ENCODE peak calls at places on chromosomes 13 and 19, in six cellular contexts. Y is tibial artery, I is H1, V is osteoblast, O is thoracic aorta, W is tibial nerve. U is an unnamed sample.

GRCh38 chr19:14149509-14149994 is 13.2 kb upstream of the ASF1B start:
- DNase-seq in Y (peak), I (no peak), V (peak), O (no peak), W (peak), U (no peak)

GRCh38 chr13:50916701-50917184 is 7.2 kb downstream of the RNASEH2B start:
- DNase-seq in Y (no peak), I (no peak), V (no peak), O (no peak), W (no peak), U (no peak)

GRCh38 chr13:38703255-38703654 is 16.4 kb downstream of the FREM2 start:
- DNase-seq in Y (no peak), I (no peak), V (no peak), O (no peak), W (no peak), U (no peak)

GRCh38 chr19:46350758-46351159 is 3.9 kb downstream of the PPP5C start:
- DNase-seq in Y (no peak), I (no peak), V (peak), O (no peak), W (peak), U (no peak)

GRCh38 chr13:81609335-81609734 is 1268.4 kb upstream of the SPRY2 start:
- DNase-seq in Y (no peak), I (no peak), V (no peak), O (no peak), W (no peak), U (no peak)

GRCh38 chr13:50386527-50387123 is 371.4 kb downstream of the KCNRG start:
- DNase-seq in Y (no peak), I (no peak), V (peak), O (no peak), W (peak), U (peak)

GRCh38 chr13:69761581-69761980 is 346.0 kb upstream of the ATXN8OS start:
- DNase-seq in Y (no peak), I (no peak), V (no peak), O (no peak), W (no peak), U (no peak)

GRCh38 chr19:56837492-56837891 is 3.0 kb downstream of the PEG3 start:
- DNase-seq in Y (peak), I (no peak), V (no peak), O (peak), W (peak), U (no peak)

GRCh38 chr13:32019612-32020233 is 11.9 kb upstream of the FRY start:
- DNase-seq in Y (no peak), I (no peak), V (peak), O (no peak), W (peak), U (peak)

GRCh38 chr19:34482380-34483250 is 1.1 kb downstream of the WTIP start:
- DNase-seq in Y (peak), I (no peak), V (peak), O (no peak), W (no peak), U (no peak)

GRCh38 chr13:48253849-48254248 is 20.8 kb downstream of the ITM2B start:
- DNase-seq in Y (no peak), I (no peak), V (no peak), O (no peak), W (no peak), U (no peak)

GRCh38 chr19:32674959-32675719 is at the start of gene ANKRD27:
- DNase-seq in Y (peak), I (peak), V (peak), O (peak), W (peak), U (peak)

GRCh38 chr13:24116103-24116502 is 44.4 kb upstream of the SPATA13 start:
- DNase-seq in Y (no peak), I (no peak), V (no peak), O (no peak), W (no peak), U (no peak)

GRCh38 chr19:46791944-46792343 is 3.5 kb upstream of the SLC1A5 start:
- DNase-seq in Y (no peak), I (no peak), V (peak), O (no peak), W (no peak), U (no peak)

GRCh38 chr19:40741527-40742390 is 8.5 kb downstream of the ACTMAP start:
- DNase-seq in Y (no peak), I (no peak), V (no peak), O (no peak), W (no peak), U (no peak)

DNA sequence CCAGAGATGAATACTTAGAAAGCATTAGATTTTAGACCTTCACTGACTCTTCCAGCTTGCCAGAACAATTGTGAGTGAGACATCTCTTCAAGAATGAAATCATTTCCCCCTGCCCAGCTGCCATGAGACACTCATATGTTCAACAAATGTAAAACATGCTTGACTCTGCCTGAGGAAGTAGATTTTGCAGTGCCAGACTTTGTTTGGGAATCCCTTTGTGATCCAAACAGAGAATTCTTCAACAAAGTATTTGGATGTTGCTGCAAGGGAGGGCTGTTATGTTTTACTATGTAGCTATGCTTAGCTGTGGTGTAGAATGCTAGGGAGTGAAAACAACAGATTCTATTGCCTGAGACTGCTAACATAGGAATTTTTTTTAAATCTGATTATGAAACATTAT is 416.4 kb downstream of the DCT start:
- DNase-seq in Y (no peak), I (no peak), V (no peak), O (no peak), W (no peak), U (peak)
- H3K27ac ChIP-seq in Y (no peak), I (no peak), V (peak), O (no peak), W (no peak), U (peak)

DNA sequence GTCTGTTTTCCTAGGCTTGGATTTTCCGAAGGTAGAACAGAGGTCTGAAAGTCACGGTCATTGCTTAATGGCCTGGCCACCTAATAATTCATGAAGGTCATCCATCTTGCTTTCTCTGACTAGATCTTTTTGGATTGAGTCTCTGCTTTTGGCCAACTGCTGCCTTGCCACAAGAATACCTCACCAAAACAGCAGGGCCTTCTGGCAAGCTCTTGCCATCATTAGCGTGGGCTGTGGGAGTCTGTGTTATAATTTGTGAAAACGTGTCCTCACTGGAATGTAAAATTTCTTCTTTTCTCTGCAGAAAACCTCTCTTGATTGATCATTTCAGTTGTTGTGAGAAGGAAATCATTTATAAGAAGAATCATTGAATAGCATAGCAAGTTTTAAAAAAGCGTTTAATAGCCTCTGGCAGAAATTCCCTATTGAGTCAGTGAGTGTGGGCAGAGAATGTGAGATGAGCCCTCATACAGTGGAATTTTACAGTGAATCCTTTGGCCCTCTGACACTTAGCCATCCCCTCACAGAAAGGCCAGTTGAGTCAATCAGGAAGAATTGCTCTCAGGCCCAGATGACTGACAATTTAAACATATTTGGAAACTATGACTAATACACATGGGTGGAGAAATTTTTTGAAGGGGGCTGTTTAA is 43.2 kb upstream of the ERICH6B start:
- DNase-seq in Y (no peak), I (no peak), V (peak), O (no peak), W (no peak), U (no peak)
- H3K27ac ChIP-seq in Y (no peak), I (no peak), V (peak), O (no peak), W (no peak), U (no peak)

GRCh38 chr13:21012841-21013681 is 48.3 kb downstream of the LATS2 start:
- DNase-seq in Y (peak), I (no peak), V (no peak), O (no peak), W (no peak), U (no peak)
- H3K27ac ChIP-seq in Y (peak), I (no peak), V (peak), O (peak), W (peak), U (peak)

GRCh38 chr19:3046621-3047306 is 15.5 kb downstream of the TLE5 start:
- DNase-seq in Y (no peak), I (no peak), V (no peak), O (no peak), W (peak), U (no peak)

GRCh38 chr19:3045885-3046603 is 16.3 kb downstream of the TLE5 start:
- DNase-seq in Y (no peak), I (no peak), V (peak), O (no peak), W (no peak), U (no peak)

GRCh38 chr19:3048190-3048533 is 14.1 kb downstream of the TLE5 start:
- DNase-seq in Y (no peak), I (no peak), V (no peak), O (no peak), W (no peak), U (no peak)

GRCh38 chr19:3049089-3049488 is 13.2 kb downstream of the TLE5 start:
- DNase-seq in Y (no peak), I (no peak), V (no peak), O (no peak), W (no peak), U (no peak)

GRCh38 chr19:3047307-3048189 is 14.7 kb downstream of the TLE5 start:
- DNase-seq in Y (peak), I (no peak), V (peak), O (peak), W (peak), U (peak)
- H3K27ac ChIP-seq in Y (peak), I (no peak), V (no peak), O (peak), W (peak), U (no peak)

DNA sequence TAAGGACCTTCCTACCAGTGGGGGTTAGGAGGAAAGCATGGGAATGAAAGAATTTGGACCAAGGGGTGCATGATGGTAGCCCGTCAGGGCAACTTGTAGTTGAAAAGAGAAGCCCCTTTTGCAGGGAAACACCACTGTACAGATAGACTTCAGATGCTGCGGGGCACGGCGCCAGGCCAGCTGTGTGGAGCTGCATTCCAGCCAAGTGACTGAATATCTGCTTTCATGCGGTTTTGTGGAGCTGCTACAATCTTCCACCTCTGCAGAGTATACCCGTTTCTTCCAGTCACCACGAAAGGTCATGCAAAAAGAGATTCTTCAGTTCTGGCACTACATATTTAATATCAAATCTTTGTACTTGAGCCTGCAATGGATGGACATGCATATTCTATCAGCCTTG is 104.7 kb downstream of the RGCC start:
- DNase-seq in Y (no peak), I (no peak), V (peak), O (no peak), W (peak), U (peak)
- H3K27ac ChIP-seq in Y (no peak), I (no peak), V (no peak), O (no peak), W (peak), U (no peak)

GRCh38 chr13:109699628-109700071 is 86.7 kb downstream of the IRS2 start:
- DNase-seq in Y (no peak), I (no peak), V (no peak), O (no peak), W (no peak), U (no peak)
- H3K27ac ChIP-seq in Y (no peak), I (no peak), V (no peak), O (no peak), W (no peak), U (no peak)

DNA sequence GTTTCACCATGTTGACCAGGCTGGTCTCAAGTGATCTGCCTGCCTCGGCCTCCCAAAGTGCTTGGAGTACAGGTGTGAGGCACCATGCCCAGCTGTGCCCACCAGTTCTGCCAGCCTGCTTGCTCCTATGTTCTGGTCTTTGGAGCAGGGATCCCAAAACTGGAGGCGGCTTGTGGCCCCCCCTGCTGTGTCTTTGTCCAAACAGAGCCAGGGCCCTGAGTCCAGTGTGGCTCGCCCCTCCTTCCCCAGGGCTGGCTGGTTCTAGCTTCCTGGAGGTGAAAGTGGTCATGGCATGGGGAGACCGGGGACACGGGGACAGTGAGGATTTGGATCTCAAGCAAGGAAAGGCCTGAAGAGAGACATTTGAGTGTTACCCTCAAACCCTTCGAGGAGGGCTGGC is 11.5 kb upstream of the TINCR start:
- DNase-seq in Y (no peak), I (no peak), V (peak), O (no peak), W (no peak), U (no peak)
- H3K27ac ChIP-seq in Y (no peak), I (no peak), V (no peak), O (no peak), W (no peak), U (no peak)

DNA sequence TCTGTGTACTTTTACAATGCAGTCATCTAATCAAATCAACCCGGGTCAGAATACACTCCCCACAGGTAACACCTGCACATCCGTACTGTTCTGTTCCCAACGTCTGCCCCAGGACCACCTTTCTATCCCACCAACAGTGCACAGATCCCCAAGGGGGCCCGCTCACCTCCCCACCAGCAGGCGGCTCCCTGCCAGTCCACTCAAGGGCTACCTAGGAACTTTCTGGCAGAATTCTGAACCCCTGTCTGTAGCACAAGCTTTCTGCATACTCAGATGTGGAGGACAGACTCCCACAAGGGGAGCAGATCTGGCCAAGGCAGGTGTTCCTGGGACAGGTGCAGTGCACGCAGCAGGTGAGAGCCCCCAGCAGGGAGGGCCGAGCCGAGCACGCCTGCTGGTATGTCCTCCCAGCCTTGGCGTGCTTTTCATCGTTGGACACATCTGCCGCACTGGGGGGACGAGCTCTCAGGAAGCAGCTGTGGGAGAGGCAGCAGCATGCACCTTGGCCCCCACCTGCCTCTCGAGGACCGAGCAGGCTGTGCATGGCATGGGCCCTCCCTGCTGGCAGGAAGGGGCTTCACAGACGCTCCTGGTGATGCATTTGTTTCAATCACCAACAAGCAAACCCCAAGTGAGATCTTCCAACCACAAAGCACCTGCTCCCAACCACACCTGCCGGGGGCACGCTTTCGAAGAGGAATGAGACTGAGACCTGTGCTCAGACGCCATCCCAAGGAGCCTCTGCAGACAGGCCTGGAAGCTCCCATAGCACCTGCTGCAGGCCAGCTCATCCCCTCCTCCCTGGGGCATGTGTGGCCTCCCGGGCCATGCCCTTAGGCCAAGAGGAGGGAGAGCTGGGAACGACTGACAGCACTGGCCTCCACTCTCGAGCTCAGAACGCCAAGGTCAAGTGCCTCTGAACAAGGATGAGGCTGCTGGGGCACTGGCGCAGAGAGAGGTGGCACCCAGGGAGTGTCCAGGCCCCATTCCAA is 35.9 kb downstream of the RAB20 start:
- DNase-seq in Y (no peak), I (no peak), V (peak), O (no peak), W (no peak), U (no peak)
- H3K27ac ChIP-seq in Y (peak), I (no peak), V (no peak), O (peak), W (peak), U (no peak)

GRCh38 chr19:39407394-39407643 is 672 bp downstream of the ZFP36 start:
- DNase-seq in Y (no peak), I (no peak), V (no peak), O (no peak), W (no peak), U (no peak)
- H3K27ac ChIP-seq in Y (peak), I (peak), V (peak), O (peak), W (peak), U (peak)

U was measured in AG04450.